ENCODE peak calls at places on chromosomes 3 and 15, in six cellular contexts. T, V, F, O, Q and B are unnamed samples.

GRCh38 chr3:67593761-67594234 is 60.6 kb downstream of the SUCLG2 start:
- DNase-seq in T (no peak), V (no peak), F (no peak), O (no peak), Q (no peak), B (no peak)

GRCh38 chr3:157159037-157159761 is 748 bp downstream of the CCNL1 start:
- DNase-seq in T (peak; percentile 96), V (no peak), F (peak; percentile 96), O (peak; percentile 75), Q (peak; percentile 79), B (peak; percentile 51)

GRCh38 chr15:69648775-69649735 is 196.4 kb downstream of the RPLP1 start:
- DNase-seq in T (no peak), V (no peak), F (no peak), O (peak; percentile 71), Q (no peak), B (peak; percentile 62)

GRCh38 chr3:90015688-90016356 is 908.4 kb downstream of the EPHA3 start:
- DNase-seq in T (no peak), V (no peak), F (no peak), O (no peak), Q (no peak), B (no peak)

GRCh38 chr15:66673410-66674322 is 28.4 kb upstream of the SMAD6 start:
- DNase-seq in T (peak; percentile 83), V (no peak), F (peak; percentile 89), O (no peak), Q (peak; percentile 87), B (no peak)

GRCh38 chr3:17151598-17152373 is 267.0 kb downstream of the PLCL2 start:
- DNase-seq in T (peak; percentile 90), V (no peak), F (no peak), O (peak; percentile 20), Q (peak; percentile 44), B (no peak)

GRCh38 chr3:184234224-184234623 is 4.8 kb downstream of the VWA5B2 start:
- DNase-seq in T (no peak), V (no peak), F (no peak), O (peak; percentile 67), Q (no peak), B (peak; percentile 44)

GRCh38 chr3:170330366-170330765 is 27.1 kb upstream of the SKIL start:
- DNase-seq in T (no peak), V (peak; percentile 30), F (no peak), O (no peak), Q (peak; percentile 28), B (no peak)

GRCh38 chr15:100049483-100049882 is 292.3 kb downstream of the ADAMTS17 start:
- DNase-seq in T (no peak), V (no peak), F (no peak), O (no peak), Q (no peak), B (no peak)

GRCh38 chr3:154779571-154779970 is 300.5 kb upstream of the MME start:
- DNase-seq in T (no peak), V (no peak), F (no peak), O (no peak), Q (no peak), B (no peak)

GRCh38 chr3:69086133-69086722 is 1.5 kb downstream of the ARL6IP5 start:
- DNase-seq in T (peak; percentile 86), V (no peak), F (no peak), O (peak; percentile 90), Q (peak; percentile 91), B (peak; percentile 95)

GRCh38 chr3:144105542-144105941 is 133.9 kb downstream of the DIPK2A start:
- DNase-seq in T (no peak), V (no peak), F (no peak), O (no peak), Q (no peak), B (no peak)

GRCh38 chr3:155607761-155608160 is 137.1 kb downstream of the PLCH1 start:
- DNase-seq in T (no peak), V (no peak), F (no peak), O (no peak), Q (no peak), B (no peak)

GRCh38 chr3:28645149-28645548 is 296.5 kb upstream of the AZI2 start:
- DNase-seq in T (no peak), V (no peak), F (no peak), O (no peak), Q (no peak), B (no peak)

GRCh38 chr3:133843634-133844033 is 38.0 kb downstream of the SRPRB start:
- DNase-seq in T (no peak), V (no peak), F (no peak), O (no peak), Q (no peak), B (no peak)

GRCh38 chr3:53073553-53074365 is 27.9 kb upstream of the SFMBT1 start:
- DNase-seq in T (peak; percentile 65), V (no peak), F (no peak), O (no peak), Q (no peak), B (no peak)
- H3K4me3 ChIP-seq in T (peak overlapping the region; percentile 77), V (peak overlapping the region; percentile 56), F (peak overlapping the region; percentile 73), O (peak overlapping the region; percentile 85), Q (no peak overlapping the region), B (peak overlapping the region; percentile 57)

DNA sequence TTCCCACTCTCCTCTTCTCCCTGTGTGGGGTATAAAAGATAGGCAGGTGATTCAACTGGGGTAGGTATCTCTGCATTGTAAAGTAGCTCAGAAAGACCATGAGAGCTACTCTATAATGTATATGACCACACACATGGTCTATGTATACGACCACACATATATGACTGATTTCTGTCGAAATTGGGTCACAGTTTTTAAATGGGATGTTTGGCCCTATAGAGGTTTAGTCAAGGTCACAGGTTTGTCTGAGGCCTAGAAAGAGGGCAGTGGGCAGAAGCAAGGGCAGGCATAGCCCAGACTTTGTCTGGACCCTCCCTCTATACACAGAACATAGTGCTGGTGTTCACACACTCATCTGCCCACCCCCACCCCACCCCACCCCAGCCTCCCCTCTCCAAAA is 4.4 kb downstream of the LAMP3 start:
- DNase-seq in T (no peak), V (no peak), F (no peak), O (no peak), Q (no peak), B (no peak)
- TF ChIP-seq POLR2AphosphoS5 in T (no peak), V (no peak), F (no peak), O (no peak), Q (no peak), B (no peak)

GRCh38 chr15:58552505-58553364 is 120.9 kb downstream of the LIPC start:
- DNase-seq in T (no peak), V (no peak), F (peak; percentile 38), O (no peak), Q (no peak), B (no peak)

GRCh38 chr15:58549013-58549779 is 117.4 kb downstream of the LIPC start:
- DNase-seq in T (no peak), V (no peak), F (no peak), O (no peak), Q (no peak), B (no peak)

GRCh38 chr15:58551764-58552504 is 120.1 kb downstream of the LIPC start:
- DNase-seq in T (no peak), V (no peak), F (no peak), O (peak; percentile 40), Q (peak; percentile 82), B (peak; percentile 17)

GRCh38 chr15:58549780-58550064 is 117.9 kb downstream of the LIPC start:
- DNase-seq in T (no peak), V (no peak), F (no peak), O (no peak), Q (no peak), B (no peak)

GRCh38 chr15:58551084-58551763 is 119.4 kb downstream of the LIPC start:
- DNase-seq in T (no peak), V (no peak), F (no peak), O (no peak), Q (no peak), B (no peak)
- H3K4me3 ChIP-seq in T (no peak overlapping the region), V (no peak overlapping the region), F (no peak overlapping the region), O (peak overlapping the region; percentile 40), Q (no peak overlapping the region), B (no peak overlapping the region)

DNA sequence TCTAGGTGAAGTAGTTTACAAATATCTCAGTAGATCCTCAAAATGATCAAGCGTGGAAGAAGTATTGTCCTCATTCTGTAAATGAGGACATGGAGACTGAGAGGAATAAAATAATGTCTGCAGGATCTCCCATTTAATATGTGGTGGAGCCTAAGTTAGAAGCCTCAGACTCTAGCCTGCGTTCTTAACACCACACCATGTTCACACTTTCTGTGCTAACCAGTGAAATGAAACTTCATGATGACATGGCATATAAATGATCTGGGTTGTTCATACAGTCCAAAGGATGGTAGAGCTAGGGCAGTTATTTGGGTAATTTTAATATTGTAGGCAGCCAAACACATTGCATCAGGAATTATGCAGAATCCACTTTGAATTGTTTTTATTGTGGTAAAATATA is 25.1 kb upstream of the APH1B start:
- DNase-seq in T (no peak), V (no peak), F (no peak), O (no peak), Q (no peak), B (no peak)
- TF ChIP-seq POLR2AphosphoS5 in T (no peak), V (no peak), F (no peak), O (no peak), Q (no peak), B (no peak)